ENCODE peak calls at places on chromosomes 16 and 17, in eight cellular contexts. One of them, this sample, is unnamed.

GRCh38 chr17:20270336-20270735 is 197.0 kb downstream of the LGALS9B start:
- DNase-seq in GM13976: no peak
- DNase-seq in AG10803: no peak
- DNase-seq in endothelial cell: no peak
- DNase-seq in astrocyte of the spinal cord: no peak
- DNase-seq in AG04450: no peak
- DNase-seq in foreskin fibroblast: no peak
- DNase-seq in type B pancreatic cell: no peak
- DNase-seq in this sample: no peak

GRCh38 chr17:13415877-13416416 is 185.8 kb downstream of the HS3ST3A1 start:
- DNase-seq in astrocyte of the spinal cord: peak
- DNase-seq in endothelial cell: no peak
- DNase-seq in type B pancreatic cell: no peak
- DNase-seq in GM13976: no peak
- DNase-seq in foreskin fibroblast: peak
- DNase-seq in AG10803: peak
- DNase-seq in AG04450: peak
- DNase-seq in this sample: no peak

GRCh38 chr16:85425061-85425662 is 188.0 kb upstream of the GSE1 start:
- DNase-seq in GM13976: no peak
- DNase-seq in astrocyte of the spinal cord: no peak
- DNase-seq in endothelial cell: peak
- DNase-seq in type B pancreatic cell: no peak
- DNase-seq in foreskin fibroblast: no peak
- DNase-seq in AG10803: no peak
- DNase-seq in AG04450: no peak
- DNase-seq in this sample: no peak

GRCh38 chr17:29905086-29905878 is 24.7 kb downstream of the SSH2 start:
- DNase-seq in astrocyte of the spinal cord: no peak
- DNase-seq in GM13976: no peak
- DNase-seq in AG04450: no peak
- DNase-seq in type B pancreatic cell: no peak
- DNase-seq in foreskin fibroblast: no peak
- DNase-seq in endothelial cell: no peak
- DNase-seq in AG10803: no peak
- DNase-seq in this sample: no peak

GRCh38 chr16:54342001-54342776 is 55.6 kb upstream of the IRX3 start:
- DNase-seq in AG04450: no peak
- DNase-seq in GM13976: no peak
- DNase-seq in astrocyte of the spinal cord: no peak
- DNase-seq in endothelial cell: no peak
- DNase-seq in AG10803: peak
- DNase-seq in foreskin fibroblast: peak
- DNase-seq in type B pancreatic cell: no peak
- DNase-seq in this sample: no peak

GRCh38 chr17:64418506-64419339 is 28.1 kb upstream of the PECAM1 start:
- DNase-seq in foreskin fibroblast: peak
- DNase-seq in GM13976: peak
- DNase-seq in astrocyte of the spinal cord: peak
- DNase-seq in endothelial cell: no peak
- DNase-seq in AG10803: peak
- DNase-seq in AG04450: peak
- DNase-seq in type B pancreatic cell: no peak
- DNase-seq in this sample: peak

GRCh38 chr16:86946396-86946795 is 368.0 kb downstream of the FOXL1 start:
- DNase-seq in foreskin fibroblast: peak
- DNase-seq in AG10803: peak
- DNase-seq in GM13976: no peak
- DNase-seq in endothelial cell: no peak
- DNase-seq in AG04450: no peak
- DNase-seq in type B pancreatic cell: no peak
- DNase-seq in astrocyte of the spinal cord: peak
- DNase-seq in this sample: no peak

GRCh38 chr16:27287051-27287811 is 18.7 kb upstream of the NSMCE1 start:
- DNase-seq in astrocyte of the spinal cord: no peak
- DNase-seq in AG10803: no peak
- DNase-seq in foreskin fibroblast: no peak
- DNase-seq in GM13976: no peak
- DNase-seq in type B pancreatic cell: no peak
- DNase-seq in endothelial cell: no peak
- DNase-seq in AG04450: no peak
- DNase-seq in this sample: no peak

GRCh38 chr16:88197481-88198456 is 185.0 kb upstream of the ZNF469 start:
- DNase-seq in AG04450: no peak
- DNase-seq in type B pancreatic cell: no peak
- DNase-seq in AG10803: no peak
- DNase-seq in endothelial cell: no peak
- DNase-seq in astrocyte of the spinal cord: no peak
- DNase-seq in GM13976: no peak
- DNase-seq in foreskin fibroblast: no peak
- DNase-seq in this sample: no peak

GRCh38 chr17:57703273-57703672 is 41.8 kb downstream of the CCDC182 start:
- DNase-seq in type B pancreatic cell: no peak
- DNase-seq in AG04450: no peak
- DNase-seq in astrocyte of the spinal cord: no peak
- DNase-seq in GM13976: no peak
- DNase-seq in endothelial cell: no peak
- DNase-seq in AG10803: no peak
- DNase-seq in foreskin fibroblast: no peak
- DNase-seq in this sample: no peak

GRCh38 chr17:77433385-77434135 is 292.8 kb downstream of the SEC14L1 start:
- DNase-seq in foreskin fibroblast: peak
- DNase-seq in astrocyte of the spinal cord: peak
- DNase-seq in type B pancreatic cell: no peak
- DNase-seq in AG04450: no peak
- DNase-seq in GM13976: peak
- DNase-seq in endothelial cell: no peak
- DNase-seq in AG10803: peak
- DNase-seq in this sample: peak

GRCh38 chr17:45296003-45296832 is 20.6 kb downstream of the MAP3K14 start:
- DNase-seq in endothelial cell: no peak
- DNase-seq in AG10803: no peak
- DNase-seq in astrocyte of the spinal cord: no peak
- DNase-seq in GM13976: no peak
- DNase-seq in foreskin fibroblast: no peak
- DNase-seq in AG04450: no peak
- DNase-seq in type B pancreatic cell: no peak
- DNase-seq in this sample: no peak

GRCh38 chr17:81996232-81996756 is 18.9 kb downstream of the ASPSCR1 start:
- DNase-seq in type B pancreatic cell: no peak
- DNase-seq in endothelial cell: no peak
- DNase-seq in AG04450: no peak
- DNase-seq in foreskin fibroblast: no peak
- DNase-seq in astrocyte of the spinal cord: no peak
- DNase-seq in GM13976: no peak
- DNase-seq in AG10803: no peak
- DNase-seq in this sample: no peak

GRCh38 chr17:31724026-31724425 is 135.0 kb downstream of the COPRS start:
- DNase-seq in astrocyte of the spinal cord: peak
- DNase-seq in endothelial cell: no peak
- DNase-seq in GM13976: no peak
- DNase-seq in type B pancreatic cell: no peak
- DNase-seq in foreskin fibroblast: peak
- DNase-seq in AG04450: no peak
- DNase-seq in AG10803: peak
- DNase-seq in this sample: no peak

GRCh38 chr17:6487243-6488007 is 43.2 kb downstream of the PIMREG start:
- DNase-seq in type B pancreatic cell: no peak
- DNase-seq in astrocyte of the spinal cord: no peak
- DNase-seq in GM13976: no peak
- DNase-seq in foreskin fibroblast: no peak
- DNase-seq in endothelial cell: no peak
- DNase-seq in AG04450: no peak
- DNase-seq in AG10803: no peak
- DNase-seq in this sample: no peak

DNA sequence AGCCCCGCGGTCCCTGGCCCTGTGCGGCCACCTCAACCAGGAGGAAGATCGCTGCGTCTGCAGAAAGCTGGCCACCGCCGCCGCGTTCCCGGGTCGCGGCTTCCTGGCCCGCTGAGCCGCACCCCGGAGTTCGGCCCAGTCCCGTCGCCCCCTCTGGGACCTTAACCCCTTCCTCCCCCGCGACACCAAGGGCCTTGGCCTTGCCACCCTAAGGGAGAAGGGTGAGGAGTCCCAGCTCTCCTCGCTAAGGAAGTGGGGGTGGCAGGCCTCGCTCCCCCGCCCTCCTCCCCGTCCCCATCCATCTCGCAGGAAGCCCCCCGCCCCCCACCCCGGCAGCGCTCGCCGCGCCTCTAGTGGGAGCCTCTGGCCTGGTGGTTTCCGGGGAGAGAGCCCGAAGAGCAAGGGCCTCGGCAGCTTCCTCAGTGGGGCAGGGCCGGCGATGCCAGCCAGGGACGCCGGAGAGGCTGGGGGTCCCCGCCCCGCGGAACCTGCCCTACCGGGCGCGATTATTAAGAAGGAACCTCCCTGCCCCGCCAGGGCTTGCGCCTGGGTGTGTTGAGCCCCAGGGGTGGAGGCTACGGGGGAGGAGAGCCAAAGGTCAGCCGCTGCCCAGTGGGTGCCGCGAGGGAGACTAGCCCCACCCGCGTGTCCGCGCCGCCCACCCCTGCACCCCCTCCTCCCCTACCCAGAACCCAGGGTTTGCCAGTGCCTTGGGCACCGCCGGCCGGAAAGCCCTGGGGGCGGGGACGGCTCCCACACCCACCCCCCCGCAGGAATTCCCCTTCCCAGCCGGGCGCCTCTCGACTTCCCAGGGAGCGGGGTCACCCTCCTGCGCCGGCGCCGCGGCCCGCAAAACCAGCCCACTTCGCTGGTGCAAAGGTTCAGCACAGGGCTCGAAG is 6.8 kb downstream of the CBX4 start:
- DNase-seq in GM13976: no peak
- DNase-seq in AG10803: no peak
- DNase-seq in astrocyte of the spinal cord: no peak
- DNase-seq in AG04450: no peak
- DNase-seq in type B pancreatic cell: no peak
- DNase-seq in foreskin fibroblast: no peak
- DNase-seq in endothelial cell: no peak
- DNase-seq in this sample: no peak
- TF ChIP-seq CTCF in GM13976: no peak
- TF ChIP-seq CTCF in AG10803: no peak
- TF ChIP-seq CTCF in astrocyte of the spinal cord: no peak
- TF ChIP-seq CTCF in AG04450: no peak
- TF ChIP-seq CTCF in type B pancreatic cell: peak
- TF ChIP-seq CTCF in foreskin fibroblast: no peak
- TF ChIP-seq CTCF in endothelial cell: no peak
- TF ChIP-seq CTCF in this sample: no peak

DNA sequence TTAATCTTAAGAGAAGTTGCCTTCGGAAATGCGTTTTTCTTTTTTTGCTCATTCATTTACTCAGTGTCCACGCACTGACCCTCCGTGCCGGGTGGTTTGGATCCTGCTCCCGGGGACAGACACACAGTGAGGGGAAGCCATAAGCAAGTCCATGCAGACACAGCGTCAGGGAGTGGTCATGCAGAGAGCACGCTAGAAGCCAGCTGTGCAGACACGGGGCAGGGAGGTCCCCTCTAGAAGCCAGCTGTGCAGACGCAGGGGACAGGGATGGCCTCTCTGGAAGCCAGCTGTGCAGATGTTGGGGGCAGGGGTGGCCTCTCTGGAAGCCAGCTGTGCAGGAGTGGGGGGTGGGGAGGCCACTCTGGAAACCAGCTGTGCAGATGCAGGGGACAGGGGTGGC is 4.8 kb downstream of the GAA start:
- DNase-seq in GM13976: no peak
- DNase-seq in AG04450: no peak
- DNase-seq in AG10803: no peak
- DNase-seq in type B pancreatic cell: no peak
- DNase-seq in endothelial cell: no peak
- DNase-seq in foreskin fibroblast: no peak
- DNase-seq in astrocyte of the spinal cord: no peak
- DNase-seq in this sample: no peak
- TF ChIP-seq CTCF in GM13976: no peak
- TF ChIP-seq CTCF in AG04450: no peak
- TF ChIP-seq CTCF in AG10803: no peak
- TF ChIP-seq CTCF in type B pancreatic cell: no peak
- TF ChIP-seq CTCF in endothelial cell: no peak
- TF ChIP-seq CTCF in foreskin fibroblast: no peak
- TF ChIP-seq CTCF in astrocyte of the spinal cord: no peak
- TF ChIP-seq CTCF in this sample: no peak

DNA sequence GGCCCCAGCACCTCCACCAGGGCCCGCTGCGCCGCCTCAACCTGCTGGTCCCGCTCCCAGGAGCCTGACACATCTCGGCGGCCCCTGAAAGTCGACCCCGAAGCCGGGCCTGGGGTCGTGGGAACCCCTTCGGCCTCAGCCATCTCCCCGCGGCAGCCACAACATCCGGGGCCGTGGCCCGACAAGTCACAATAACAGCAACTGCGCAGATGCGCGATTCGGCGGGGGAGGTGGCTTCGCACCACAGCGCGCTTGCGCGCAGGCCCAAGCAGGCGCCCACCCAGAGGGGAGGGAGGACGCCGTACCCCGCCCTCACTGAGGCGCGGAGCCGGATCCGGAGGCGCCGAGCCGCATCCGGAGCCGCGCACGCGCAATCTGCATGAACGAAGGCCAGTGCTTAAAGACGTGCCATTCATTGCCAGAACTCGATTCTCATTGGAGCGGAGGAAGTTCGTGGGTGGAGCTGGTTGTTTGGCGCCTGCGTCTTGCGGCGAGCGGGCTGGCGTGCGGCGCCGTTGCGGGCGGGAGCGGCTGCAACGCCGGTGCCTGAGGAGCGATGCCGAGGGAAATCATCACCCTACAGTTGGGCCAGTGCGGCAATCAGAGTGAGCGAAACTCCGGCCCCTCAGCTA is at the start of the genes RETREG3 and TUBG1:
- DNase-seq in AG04450: peak
- DNase-seq in GM13976: peak
- DNase-seq in foreskin fibroblast: peak
- DNase-seq in endothelial cell: peak
- DNase-seq in astrocyte of the spinal cord: peak
- DNase-seq in AG10803: peak
- DNase-seq in type B pancreatic cell: peak
- DNase-seq in this sample: peak
- TF ChIP-seq CTCF in AG04450: no peak
- TF ChIP-seq CTCF in GM13976: no peak
- TF ChIP-seq CTCF in foreskin fibroblast: no peak
- TF ChIP-seq CTCF in endothelial cell: no peak
- TF ChIP-seq CTCF in astrocyte of the spinal cord: peak
- TF ChIP-seq CTCF in AG10803: peak
- TF ChIP-seq CTCF in type B pancreatic cell: peak
- TF ChIP-seq CTCF in this sample: no peak

DNA sequence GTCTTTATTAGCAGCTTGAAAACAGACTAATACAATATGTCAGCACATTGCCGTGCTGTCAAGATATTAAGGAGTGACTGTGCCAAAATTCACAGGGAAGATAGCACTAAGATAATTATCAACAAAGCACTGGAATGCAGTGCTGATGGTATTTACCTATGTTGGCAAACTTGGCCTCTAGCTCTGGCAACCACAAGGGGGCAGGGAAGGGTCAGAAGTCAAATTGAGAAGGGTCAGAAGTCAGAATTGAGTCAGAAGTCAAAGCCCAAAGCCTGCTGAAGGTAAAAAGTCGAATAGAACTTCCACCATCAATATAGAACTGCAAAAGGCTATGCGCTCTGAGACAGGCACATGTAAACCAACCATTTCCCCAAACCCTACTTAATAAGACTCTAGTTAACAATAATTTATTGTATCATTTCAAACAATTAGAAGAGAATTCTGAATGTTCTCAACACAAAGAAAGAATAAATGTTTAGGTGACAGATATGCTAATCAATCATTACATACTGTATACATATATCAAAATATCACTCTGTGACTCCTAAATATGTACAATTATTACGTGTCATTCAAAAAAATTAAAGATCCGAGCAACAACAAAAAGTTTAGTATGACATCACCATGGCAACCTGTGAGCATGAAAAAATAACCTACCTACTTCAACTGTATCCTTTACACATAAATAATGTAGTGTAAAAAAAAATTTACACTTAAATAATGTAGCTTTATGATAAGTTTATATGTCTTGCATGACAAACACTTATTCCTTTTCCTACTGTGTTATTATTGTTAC is 916.1 kb downstream of the KCNJ2 start:
- DNase-seq in astrocyte of the spinal cord: no peak
- DNase-seq in foreskin fibroblast: no peak
- DNase-seq in GM13976: no peak
- DNase-seq in AG04450: no peak
- DNase-seq in endothelial cell: peak
- DNase-seq in AG10803: peak
- DNase-seq in type B pancreatic cell: no peak
- DNase-seq in this sample: no peak
- TF ChIP-seq CTCF in astrocyte of the spinal cord: peak
- TF ChIP-seq CTCF in foreskin fibroblast: peak
- TF ChIP-seq CTCF in GM13976: no peak
- TF ChIP-seq CTCF in AG04450: peak
- TF ChIP-seq CTCF in endothelial cell: peak
- TF ChIP-seq CTCF in AG10803: peak
- TF ChIP-seq CTCF in type B pancreatic cell: peak
- TF ChIP-seq CTCF in this sample: peak